ENCODE peak calls at places on chromosomes 3 and 15, in six cellular contexts. G, Z, Y, H, U and Q are unnamed samples.
A peak's percentile ranks its signal among the peaks of the same experiment; 100 is the strongest.

GRCh38 chr3:35651456-35651855 is 12.1 kb downstream of the ARPP21 start:
- DNase-seq in U (no peak), H (no peak), Z (no peak), Y (no peak), G (no peak), Q (no peak)

GRCh38 chr15:58410353-58410752 is 21.4 kb upstream of the LIPC start:
- DNase-seq in Y (peak; percentile 28), G (no peak), Z (no peak), H (no peak), U (no peak), Q (no peak)

GRCh38 chr15:70625438-70625837 is 137.9 kb downstream of the UACA start:
- DNase-seq in G (no peak), Z (no peak), U (no peak), Y (no peak), H (no peak), Q (no peak)

GRCh38 chr15:65525622-65526021 is 4.6 kb upstream of the HACD3 start:
- DNase-seq in U (no peak), H (peak; percentile 44), Y (no peak), G (no peak), Z (no peak), Q (no peak)

GRCh38 chr15:42032376-42033213 is 11.8 kb upstream of the PLA2G4E start:
- DNase-seq in U (no peak), Z (no peak), G (no peak), Y (no peak), H (no peak), Q (no peak)

GRCh38 chr3:12334786-12335185 is 45.9 kb downstream of the PPARG start:
- DNase-seq in Y (no peak), G (no peak), Z (no peak), U (no peak), H (no peak), Q (no peak)

GRCh38 chr15:83612226-83612625 is 41.7 kb upstream of the ADAMTSL3 start:
- DNase-seq in Z (no peak), U (no peak), Y (no peak), G (no peak), H (no peak), Q (no peak)

GRCh38 chr3:170049146-170050000 is 11.6 kb downstream of the GPR160 start:
- DNase-seq in U (no peak), Z (no peak), H (peak; percentile 46), Y (no peak), G (no peak), Q (peak; percentile 60)

GRCh38 chr15:42704492-42704926 is 32.4 kb downstream of the CDAN1 start:
- DNase-seq in G (peak; percentile 49), H (no peak), Y (peak; percentile 42), Z (no peak), U (peak; percentile 85), Q (peak; percentile 44)

GRCh38 chr3:51734572-51734907 is 27.7 kb downstream of the GRM2 start:
- DNase-seq in H (no peak), G (no peak), U (no peak), Z (no peak), Y (no peak), Q (no peak)

GRCh38 chr15:41775651-41776050 is 1.4 kb downstream of the MAPKBP1 start:
- DNase-seq in G (no peak), U (peak; percentile 10), Y (no peak), Z (no peak), H (no peak), Q (no peak)

GRCh38 chr3:134364061-134364935 is 9.9 kb downstream of the AMOTL2 start:
- DNase-seq in Y (peak; percentile 95), H (peak; percentile 97), U (peak; percentile 96), Z (peak; percentile 98), G (peak; percentile 65), Q (peak; percentile 98)

GRCh38 chr3:12691733-12692132 is 27.8 kb upstream of the RAF1 start:
- DNase-seq in H (no peak), G (no peak), Z (no peak), Y (no peak), U (no peak), Q (no peak)

GRCh38 chr15:44910981-44911625 is 45.4 kb upstream of the TERB2 start:
- DNase-seq in U (no peak), H (no peak), Y (no peak), G (no peak), Z (no peak), Q (no peak)
- H3K4me3 ChIP-seq in U (no peak overlapping the region), H (no peak overlapping the region), Y (no peak overlapping the region), G (no peak overlapping the region), Z (no peak overlapping the region), Q (no peak overlapping the region)

GRCh38 chr3:194482196-194482593 is 4.6 kb downstream of the ATP13A3 start:
- DNase-seq in U (no peak), Z (no peak), H (no peak), Y (no peak), G (no peak), Q (no peak)
- H3K4me1 ChIP-seq in U (peaks cover 13% of the 10 kb centered on the region), Z (peaks cover 20% of the 10 kb centered on the region), H (peaks cover 18% of the 10 kb centered on the region), Y (peaks cover 31% of the 10 kb centered on the region), G (peaks cover 21% of the 10 kb centered on the region), Q (peaks cover 31% of the 10 kb centered on the region)

DNA sequence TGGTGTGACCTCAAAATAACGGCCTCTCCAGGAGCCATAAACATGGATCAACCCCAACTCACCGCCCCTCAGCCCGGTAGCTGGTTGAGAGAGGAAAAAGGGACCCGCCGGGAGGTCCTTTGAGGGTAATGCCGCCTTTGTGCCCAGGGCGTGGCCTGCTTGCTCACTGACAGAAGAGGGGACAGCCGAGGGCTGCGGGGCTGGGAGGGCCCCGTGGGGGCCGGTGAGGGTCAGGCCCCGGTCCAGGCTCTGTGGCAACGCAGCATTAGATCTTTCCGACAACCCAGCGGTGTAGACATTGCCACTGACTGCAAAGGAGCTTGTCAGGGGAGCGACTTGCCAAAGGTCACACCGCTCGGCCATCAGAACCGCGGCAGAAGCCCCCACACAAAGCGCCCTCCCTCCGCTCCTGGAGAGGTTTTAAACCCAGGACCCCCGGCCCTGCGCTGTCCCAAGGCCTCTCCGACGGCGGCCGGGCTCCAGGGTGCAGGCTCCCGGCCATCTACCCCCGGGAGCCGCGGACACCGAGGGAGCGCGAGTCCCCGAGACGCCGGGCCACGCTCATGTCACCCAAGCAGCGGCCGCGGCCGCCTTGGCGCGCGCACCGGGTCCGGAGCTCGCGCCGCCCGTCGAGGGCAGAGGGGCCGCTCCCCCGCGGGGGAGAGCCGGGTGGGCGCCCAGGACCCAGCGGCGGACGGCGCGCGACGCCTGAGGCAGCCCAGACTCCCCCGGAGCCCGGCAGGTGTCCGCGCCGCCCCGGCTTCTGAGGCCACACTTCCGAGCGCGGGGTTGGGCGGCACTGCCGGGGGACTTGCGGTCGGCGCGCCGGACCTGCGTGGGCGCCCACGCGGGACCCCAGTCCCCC is 975 bp downstream of the PCSK6 start:
- DNase-seq in Y (no peak), Z (no peak), H (no peak), U (peak; percentile 28), G (no peak), Q (no peak)
- H3K4me3 ChIP-seq in Y (no peak overlapping the region), Z (peak overlapping the region; percentile 38), H (peak overlapping the region; percentile 49), U (no peak overlapping the region), G (peak overlapping the region; percentile 36), Q (peak overlapping the region; percentile 64)

DNA sequence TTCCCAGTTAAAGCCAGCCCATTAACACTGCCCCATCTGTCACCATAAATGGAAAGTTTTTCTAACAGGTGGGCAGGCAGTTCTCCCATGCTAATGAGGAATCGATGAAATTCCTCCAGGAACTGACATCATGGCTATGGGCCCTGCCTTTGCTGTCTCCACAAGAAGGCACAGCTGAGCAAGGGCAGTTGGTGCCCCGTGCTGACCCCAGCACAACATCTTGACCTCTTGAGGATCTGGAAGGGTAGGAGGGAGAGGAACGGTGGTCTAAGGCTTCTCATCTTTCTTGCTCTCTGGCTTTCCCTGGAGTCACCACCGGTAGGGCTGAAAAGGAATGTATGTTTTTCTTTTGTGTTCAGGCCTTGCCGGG is 46.7 kb downstream of the CHCHD6 start:
- DNase-seq in Z (no peak), G (no peak), H (no peak), U (no peak), Y (peak; percentile 42), Q (no peak)
- H3K4me1 ChIP-seq in Z (peaks cover 17% of the 10 kb centered on the region), G (no peaks in the 10 kb centered on the region), H (peaks cover 3% of the 10 kb centered on the region), U (peaks cover 27% of the 10 kb centered on the region), Y (peaks cover 55% of the 10 kb centered on the region), Q (peaks cover 16% of the 10 kb centered on the region)

DNA sequence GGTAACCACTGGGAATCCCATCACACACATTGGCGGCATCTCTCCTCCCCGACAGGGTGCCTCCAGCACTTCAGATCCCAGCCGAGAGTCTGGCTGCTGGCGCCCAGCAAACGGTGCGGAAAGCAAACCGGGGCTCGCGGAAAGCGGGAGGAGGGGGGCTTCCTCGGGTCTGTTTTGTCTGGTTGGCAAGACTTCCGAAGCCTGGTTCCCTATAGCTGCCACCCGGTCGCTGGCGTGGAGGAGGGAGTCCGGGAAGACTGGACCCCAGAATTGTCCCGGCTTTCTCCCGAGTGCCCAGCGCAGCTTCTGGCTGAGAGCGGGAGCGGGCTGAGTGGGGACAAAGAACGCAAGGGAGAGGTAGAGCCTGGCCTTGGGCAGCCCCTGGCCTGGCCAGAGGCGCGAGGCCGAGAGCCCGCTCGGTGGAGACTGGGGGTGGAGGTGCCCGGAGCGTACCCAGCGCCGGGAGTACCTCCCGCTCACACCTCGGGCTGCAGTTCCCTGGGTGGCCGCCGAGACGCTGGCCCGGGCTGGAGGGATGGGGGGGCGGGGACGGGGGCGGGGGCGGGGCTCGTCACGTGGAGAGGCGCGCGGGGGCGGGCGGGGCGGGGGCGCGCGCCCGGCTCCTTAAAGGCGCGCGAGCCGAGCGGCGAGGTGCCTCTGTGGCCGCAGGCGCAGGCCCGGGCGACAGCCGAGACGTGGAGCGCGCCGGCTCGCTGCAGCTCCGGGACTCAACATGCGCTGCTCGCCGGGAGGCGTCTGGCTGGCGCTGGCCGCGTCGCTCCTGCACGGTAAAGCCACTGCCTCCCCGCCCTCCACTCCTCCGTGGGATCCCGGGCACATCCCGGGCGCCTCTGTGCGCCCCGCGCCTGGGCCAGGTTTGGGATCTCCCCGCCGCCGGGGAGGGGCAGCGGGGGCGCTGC is at the start of gene CHRNA7:
- DNase-seq in Z (peak; percentile 71), G (peak; percentile 63), H (peak; percentile 28), Y (peak; percentile 19), U (peak; percentile 88), Q (peak; percentile 15)
- H3K4me3 ChIP-seq in Z (peak within 1 kb of the TSS; percentile 56), G (peak within 1 kb of the TSS; percentile 54), H (peak within 1 kb of the TSS; percentile 55), Y (peak within 1 kb of the TSS; percentile 30), U (peak within 1 kb of the TSS; percentile 98), Q (peak within 1 kb of the TSS; percentile 83)

GRCh38 chr15:63042879-63043340 is 363 bp downstream of the TPM1 start:
- DNase-seq in H (peak; percentile 44), G (no peak), U (peak; percentile 24), Y (no peak), Z (no peak), Q (no peak)
- H3K4me1 ChIP-seq in H (no peaks in the 10 kb centered on the region), G (peaks cover 41% of the 10 kb centered on the region), U (peaks cover 19% of the 10 kb centered on the region), Y (peaks cover 46% of the 10 kb centered on the region), Z (no peaks in the 10 kb centered on the region), Q (peaks cover 35% of the 10 kb centered on the region)

GRCh38 chr3:126472277-126473006 is 3.2 kb downstream of the ZXDC start:
- DNase-seq in G (peak; percentile 73), H (peak; percentile 79), U (peak; percentile 86), Y (no peak), Z (peak; percentile 91), Q (peak; percentile 92)
- H3K4me3 ChIP-seq in G (peak overlapping the region; percentile 65), H (peak overlapping the region; percentile 63), U (peak overlapping the region; percentile 6), Y (no peak overlapping the region), Z (no peak overlapping the region), Q (peak overlapping the region; percentile 87)

DNA sequence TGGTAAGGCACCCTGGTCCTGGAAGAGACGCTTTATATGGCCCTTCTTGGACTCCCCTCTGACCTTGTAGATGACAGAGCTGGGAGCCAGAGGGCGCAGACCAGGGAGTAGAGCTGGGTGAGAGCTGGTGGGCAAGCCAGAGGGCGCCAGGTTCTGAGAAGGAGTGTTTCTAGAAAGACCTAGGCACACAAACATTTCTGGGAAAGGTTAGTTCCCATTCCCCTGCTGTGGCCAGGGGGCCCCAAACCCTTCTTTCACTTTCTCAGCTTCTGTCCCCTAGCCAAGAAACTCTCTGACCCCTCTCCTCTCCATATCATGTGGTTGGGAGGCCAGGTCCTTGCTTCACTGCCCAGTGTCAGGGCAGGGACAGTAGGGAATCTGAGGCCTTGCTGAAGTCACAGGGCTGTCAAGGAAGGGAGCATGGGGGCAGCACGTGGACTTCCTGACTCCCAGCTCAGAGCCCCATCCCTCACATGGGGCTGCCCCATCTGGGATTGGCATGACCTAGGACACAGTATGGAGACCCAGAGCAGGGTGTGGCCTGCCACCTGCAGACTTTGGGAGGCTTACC is 3.6 kb downstream of the HEMK1 start:
- DNase-seq in G (no peak), H (no peak), Z (no peak), Y (no peak), U (no peak), Q (no peak)
- H3K4me1 ChIP-seq in G (no peaks in the 10 kb centered on the region), H (no peaks in the 10 kb centered on the region), Z (peaks cover 25% of the 10 kb centered on the region), Y (peaks cover 13% of the 10 kb centered on the region), U (peaks cover 14% of the 10 kb centered on the region), Q (peaks cover 15% of the 10 kb centered on the region)